ENCODE peak calls at places on chromosomes 6 and 20, in six cellular contexts. I is neural crest cell, R is heart right ventricle, H is naive B cell, G is HCEC 1CT, W is amniotic epithelial cell. L is an unnamed sample.

GRCh38 chr6:95185874-95186273 is 391.5 kb upstream of the MANEA start:
- DNase-seq in I (no peak), R (no peak), H (no peak), G (peak; percentile 47), W (no peak), L (no peak)

GRCh38 chr6:13305256-13305650 is 23.1 kb downstream of the TBC1D7 start:
- DNase-seq in I (no peak), R (no peak), H (no peak), G (no peak), W (no peak), L (no peak)

GRCh38 chr6:5139828-5140771 is 55.0 kb downstream of the PPP1R3G start:
- DNase-seq in I (no peak), R (no peak), H (no peak), G (no peak), W (no peak), L (no peak)

GRCh38 chr6:45423901-45424627 is 46.3 kb upstream of the SUPT3H start:
- DNase-seq in I (peak; percentile 22), R (peak; percentile 30), H (no peak), G (no peak), W (no peak), L (no peak)

GRCh38 chr20:46253391-46253790 is 54.9 kb downstream of the CDH22 start:
- DNase-seq in I (no peak), R (no peak), H (no peak), G (peak; percentile 25), W (no peak), L (no peak)

GRCh38 chr6:34234667-34235604 is 1.7 kb upstream of the HMGA1 start:
- DNase-seq in I (peak; percentile 68), R (peak; percentile 28), H (no peak), G (no peak), W (no peak), L (no peak)

GRCh38 chr20:32289661-32290431 is 12.4 kb downstream of the KIF3B start:
- DNase-seq in I (no peak), R (no peak), H (no peak), G (no peak), W (no peak), L (no peak)

GRCh38 chr6:145732788-145733187 is 2.5 kb downstream of the EPM2A start:
- DNase-seq in I (no peak), R (no peak), H (no peak), G (no peak), W (no peak), L (peak; percentile 66)

GRCh38 chr20:33475381-33476160 is 14.3 kb upstream of the CBFA2T2 start:
- DNase-seq in I (no peak), R (no peak), H (no peak), G (no peak), W (no peak), L (no peak)

GRCh38 chr20:1761116-1761515 is 103.5 kb upstream of the SIRPG start:
- DNase-seq in I (no peak), R (no peak), H (no peak), G (peak; percentile 93), W (peak; percentile 84), L (peak; percentile 92)

GRCh38 chr6:51300510-51300909 is 481.8 kb downstream of the TFAP2B start:
- DNase-seq in I (no peak), R (no peak), H (no peak), G (no peak), W (no peak), L (no peak)

GRCh38 chr20:38337561-38338140 is 8.6 kb upstream of the LBP start:
- DNase-seq in I (peak; percentile 44), R (peak; percentile 28), H (no peak), G (no peak), W (peak; percentile 22), L (peak; percentile 11)

GRCh38 chr6:149233056-149233715 is 84.3 kb upstream of the TAB2 start:
- DNase-seq in I (no peak), R (no peak), H (no peak), G (peak; percentile 87), W (peak; percentile 83), L (peak; percentile 80)

GRCh38 chr6:84450018-84450417 is 222.6 kb upstream of the CEP162 start:
- DNase-seq in I (no peak), R (no peak), H (no peak), G (no peak), W (no peak), L (no peak)

GRCh38 chr6:134419717-134420116 is 101.8 kb upstream of the SGK1 start:
- DNase-seq in I (no peak), R (no peak), H (no peak), G (no peak), W (no peak), L (no peak)

GRCh38 chr20:24111858-24112257 is 123.3 kb upstream of the GGTLC1 start:
- DNase-seq in I (no peak), R (no peak), H (no peak), G (no peak), W (no peak), L (no peak)

GRCh38 chr6:161921602-161922400 is 647.9 kb upstream of the AGPAT4 start:
- DNase-seq in I (no peak), R (no peak), H (no peak), G (no peak), W (no peak), L (no peak)

GRCh38 chr6:100257661-100258395 is 206.9 kb downstream of the SIM1 start:
- DNase-seq in I (no peak), R (no peak), H (no peak), G (peak; percentile 66), W (peak; percentile 81), L (peak; percentile 48)

GRCh38 chr6:26360451-26361416 is 4.3 kb upstream of the BTN3A2 start:
- DNase-seq in I (no peak), R (no peak), H (no peak), G (no peak), W (no peak), L (no peak)

GRCh38 chr20:4689224-4689623 is 32.5 kb upstream of the PRND start:
- DNase-seq in I (no peak), R (no peak), H (no peak), G (no peak), W (no peak), L (no peak)

GRCh38 chr20:33014336-33015113 is 7.0 kb downstream of the BPIFB2 start:
- DNase-seq in I (no peak), R (no peak), H (no peak), G (no peak), W (no peak), L (no peak)

GRCh38 chr20:47801079-47801478 is 15.8 kb upstream of the SULF2 start:
- DNase-seq in I (no peak), R (no peak), H (no peak), G (no peak), W (no peak), L (no peak)

GRCh38 chr20:3786126-3786484 is 435 bp downstream of the CENPB start:
- DNase-seq in I (no peak), R (peak; percentile 56), H (peak; percentile 29), G (peak; percentile 68), W (peak; percentile 63), L (peak; percentile 64)